ENCODE peak calls at places on chromosomes 6 and 20, in nine cellular contexts. U is NCI-H1436; M is naive thymus-derived CD8-positive, alpha-beta T cell; K is ascending aorta; R is HS-27A; P is H9; A is substantia nigra; Z is LNCaP clone FGC; D is MCF 10A. N is an unnamed sample.
A peak's percentile ranks its signal among the peaks of the same experiment; 100 is the strongest.

GRCh38 chr20:39523405-39523804 is 561.3 kb downstream of the DHX35 start:
- DNase-seq in U (no peak), D (no peak), K (no peak), R (no peak), M (no peak), P (no peak), A (no peak), Z (no peak), N (no peak)

GRCh38 chr6:154865291-154865690 is 129.8 kb upstream of the TIAM2 start:
- DNase-seq in R (no peak), K (no peak), D (no peak), Z (no peak), P (no peak), U (no peak), A (no peak), M (no peak), N (no peak)

GRCh38 chr6:111691345-111692225 is 85.9 kb upstream of the TRAF3IP2 start:
- DNase-seq in Z (no peak), P (no peak), A (no peak), D (no peak), K (no peak), M (no peak), R (no peak), U (no peak), N (no peak)

GRCh38 chr6:137341721-137342195 is 122.6 kb upstream of the IFNGR1 start:
- DNase-seq in K (no peak), U (no peak), R (no peak), D (peak; percentile 53), Z (no peak), A (peak; percentile 61), P (peak; percentile 54), M (peak; percentile 59), N (no peak)

GRCh38 chr6:498795-499231 is 107.3 kb downstream of the IRF4 start:
- DNase-seq in R (no peak), U (no peak), Z (no peak), M (no peak), D (no peak), K (no peak), A (no peak), P (no peak), N (no peak)

GRCh38 chr6:110996661-110997060 is 14.8 kb downstream of the RPF2 start:
- DNase-seq in P (no peak), M (no peak), U (no peak), R (no peak), Z (no peak), A (no peak), K (no peak), D (no peak), N (no peak)

GRCh38 chr6:135179920-135180457 is 1.1 kb upstream of the MYB start:
- DNase-seq in R (no peak), M (no peak), K (no peak), Z (no peak), U (no peak), A (no peak), P (no peak), D (no peak), N (no peak)

GRCh38 chr6:52389264-52389625 is 27.3 kb downstream of the PAQR8 start:
- DNase-seq in Z (no peak), U (no peak), P (no peak), K (no peak), R (no peak), M (peak; percentile 30), A (no peak), D (no peak), N (peak; percentile 1)

GRCh38 chr6:140269766-140270165 is 895.3 kb upstream of the CITED2 start:
- DNase-seq in A (no peak), U (no peak), Z (no peak), M (no peak), K (no peak), R (no peak), D (peak; percentile 57), P (no peak), N (peak; percentile 74)

GRCh38 chr20:40821438-40821837 is 132.4 kb upstream of the MAFB start:
- DNase-seq in P (no peak), R (no peak), K (no peak), U (no peak), A (no peak), D (no peak), Z (no peak), M (no peak), N (no peak)

GRCh38 chr20:25553819-25554296 is 31.5 kb downstream of the NINL start:
- DNase-seq in K (no peak), R (no peak), U (no peak), M (no peak), A (no peak), P (no peak), D (peak; percentile 23), Z (peak; percentile 54), N (no peak)

GRCh38 chr6:38185244-38185643 is 365.7 kb downstream of the ZFAND3 start:
- DNase-seq in U (no peak), D (no peak), R (no peak), P (no peak), A (peak; percentile 19), Z (no peak), K (peak; percentile 31), M (no peak), N (no peak)

GRCh38 chr20:58342104-58342945 is 32.8 kb downstream of the RAB22A start:
- DNase-seq in U (no peak), A (no peak), Z (no peak), P (no peak), M (no peak), R (peak; percentile 92), K (no peak), D (peak; percentile 18), N (peak; percentile 71)

GRCh38 chr6:167776906-167777645 is 49.6 kb upstream of the AFDN start:
- DNase-seq in Z (no peak), R (no peak), U (no peak), K (peak; percentile 49), A (no peak), M (no peak), P (no peak), D (no peak), N (no peak)

GRCh38 chr20:38764563-38765355 is 16.5 kb downstream of the ACTR5 start:
- DNase-seq in D (peak; percentile 87), P (no peak), K (peak; percentile 71), M (no peak), Z (no peak), U (no peak), R (peak; percentile 60), A (no peak), N (peak; percentile 90)